ENCODE peak calls at places on chromosomes 16 and 17, in ten cellular contexts. One of them, this sample, is unnamed.

GRCh38 chr16:16109453-16110110 is 113.7 kb downstream of the ABCC6 start:
- DNase-seq in left colon: no peak
- DNase-seq in type B pancreatic cell: no peak
- DNase-seq in activated CD4-positive, CD25-positive, alpha-beta regulatory T cell: no peak
- DNase-seq in brain pericyte: no peak
- DNase-seq in AG09309: no peak
- DNase-seq in foreskin melanocyte: no peak
- DNase-seq in C1 segment of cervical spinal cord: no peak
- DNase-seq in head of caudate nucleus: no peak
- DNase-seq in activated CD8-positive, alpha-beta T cell treated with anti-CD3 and anti-CD28 coated beads, Interleukin-2, amount 10 ng/mL, durations not matched to agents 7 days and 5 days: no peak
- DNase-seq in this sample: no peak

GRCh38 chr17:83071966-83072562 is 7.3 kb upstream of the METRNL start:
- DNase-seq in activated CD4-positive, CD25-positive, alpha-beta regulatory T cell: no peak
- DNase-seq in AG09309: no peak
- DNase-seq in type B pancreatic cell: no peak
- DNase-seq in head of caudate nucleus: no peak
- DNase-seq in foreskin melanocyte: no peak
- DNase-seq in left colon: no peak
- DNase-seq in C1 segment of cervical spinal cord: no peak
- DNase-seq in brain pericyte: no peak
- DNase-seq in activated CD8-positive, alpha-beta T cell treated with anti-CD3 and anti-CD28 coated beads, Interleukin-2, amount 10 ng/mL, durations not matched to agents 7 days and 5 days: no peak
- DNase-seq in this sample: no peak

GRCh38 chr16:61295311-61295710 is 740.9 kb downstream of the CDH8 start:
- DNase-seq in brain pericyte: no peak
- DNase-seq in activated CD4-positive, CD25-positive, alpha-beta regulatory T cell: no peak
- DNase-seq in AG09309: no peak
- DNase-seq in left colon: no peak
- DNase-seq in type B pancreatic cell: no peak
- DNase-seq in activated CD8-positive, alpha-beta T cell treated with anti-CD3 and anti-CD28 coated beads, Interleukin-2, amount 10 ng/mL, durations not matched to agents 7 days and 5 days: no peak
- DNase-seq in C1 segment of cervical spinal cord: no peak
- DNase-seq in foreskin melanocyte: peak; percentile 40
- DNase-seq in head of caudate nucleus: no peak
- DNase-seq in this sample: no peak

GRCh38 chr17:50693041-50693682 is 14.6 kb downstream of the ANKRD40 start:
- DNase-seq in C1 segment of cervical spinal cord: no peak
- DNase-seq in foreskin melanocyte: no peak
- DNase-seq in activated CD8-positive, alpha-beta T cell treated with anti-CD3 and anti-CD28 coated beads, Interleukin-2, amount 10 ng/mL, durations not matched to agents 7 days and 5 days: no peak
- DNase-seq in left colon: no peak
- DNase-seq in AG09309: no peak
- DNase-seq in activated CD4-positive, CD25-positive, alpha-beta regulatory T cell: no peak
- DNase-seq in head of caudate nucleus: no peak
- DNase-seq in brain pericyte: no peak
- DNase-seq in type B pancreatic cell: no peak
- DNase-seq in this sample: no peak

GRCh38 chr17:57757735-57758134 is 12.6 kb upstream of the CCDC182 start:
- DNase-seq in left colon: no peak
- DNase-seq in brain pericyte: no peak
- DNase-seq in type B pancreatic cell: no peak
- DNase-seq in activated CD4-positive, CD25-positive, alpha-beta regulatory T cell: no peak
- DNase-seq in AG09309: no peak
- DNase-seq in foreskin melanocyte: no peak
- DNase-seq in activated CD8-positive, alpha-beta T cell treated with anti-CD3 and anti-CD28 coated beads, Interleukin-2, amount 10 ng/mL, durations not matched to agents 7 days and 5 days: no peak
- DNase-seq in head of caudate nucleus: no peak
- DNase-seq in C1 segment of cervical spinal cord: no peak
- DNase-seq in this sample: no peak

GRCh38 chr16:11572301-11572995 is 14.3 kb downstream of the LITAF start:
- DNase-seq in type B pancreatic cell: no peak
- DNase-seq in C1 segment of cervical spinal cord: no peak
- DNase-seq in left colon: no peak
- DNase-seq in brain pericyte: no peak
- DNase-seq in activated CD4-positive, CD25-positive, alpha-beta regulatory T cell: no peak
- DNase-seq in foreskin melanocyte: no peak
- DNase-seq in head of caudate nucleus: no peak
- DNase-seq in AG09309: no peak
- DNase-seq in activated CD8-positive, alpha-beta T cell treated with anti-CD3 and anti-CD28 coated beads, Interleukin-2, amount 10 ng/mL, durations not matched to agents 7 days and 5 days: peak; percentile 70
- DNase-seq in this sample: no peak

GRCh38 chr17:142102-142661 is 4.8 kb downstream of the SCGB1C2 start:
- DNase-seq in activated CD4-positive, CD25-positive, alpha-beta regulatory T cell: no peak
- DNase-seq in C1 segment of cervical spinal cord: no peak
- DNase-seq in AG09309: no peak
- DNase-seq in brain pericyte: no peak
- DNase-seq in type B pancreatic cell: peak; percentile 56
- DNase-seq in activated CD8-positive, alpha-beta T cell treated with anti-CD3 and anti-CD28 coated beads, Interleukin-2, amount 10 ng/mL, durations not matched to agents 7 days and 5 days: peak; percentile 30
- DNase-seq in foreskin melanocyte: no peak
- DNase-seq in left colon: peak; percentile 19
- DNase-seq in head of caudate nucleus: peak; percentile 1
- DNase-seq in this sample: peak; percentile 40

GRCh38 chr17:1001640-1002411 is 4.9 kb downstream of the TIMM22 start:
- DNase-seq in C1 segment of cervical spinal cord: no peak
- DNase-seq in activated CD4-positive, CD25-positive, alpha-beta regulatory T cell: no peak
- DNase-seq in left colon: no peak
- DNase-seq in brain pericyte: peak; percentile 77
- DNase-seq in activated CD8-positive, alpha-beta T cell treated with anti-CD3 and anti-CD28 coated beads, Interleukin-2, amount 10 ng/mL, durations not matched to agents 7 days and 5 days: no peak
- DNase-seq in foreskin melanocyte: no peak
- DNase-seq in AG09309: no peak
- DNase-seq in type B pancreatic cell: no peak
- DNase-seq in head of caudate nucleus: no peak
- DNase-seq in this sample: no peak

GRCh38 chr16:57299009-57299718 is 14.7 kb upstream of the PLLP start:
- DNase-seq in activated CD8-positive, alpha-beta T cell treated with anti-CD3 and anti-CD28 coated beads, Interleukin-2, amount 10 ng/mL, durations not matched to agents 7 days and 5 days: no peak
- DNase-seq in left colon: no peak
- DNase-seq in AG09309: no peak
- DNase-seq in foreskin melanocyte: no peak
- DNase-seq in brain pericyte: peak; percentile 29
- DNase-seq in type B pancreatic cell: no peak
- DNase-seq in head of caudate nucleus: peak; percentile 50
- DNase-seq in activated CD4-positive, CD25-positive, alpha-beta regulatory T cell: no peak
- DNase-seq in C1 segment of cervical spinal cord: no peak
- DNase-seq in this sample: peak; percentile 69

GRCh38 chr17:29091591-29092291 is 48.8 kb downstream of the PIPOX start:
- DNase-seq in left colon: no peak
- DNase-seq in brain pericyte: no peak
- DNase-seq in head of caudate nucleus: no peak
- DNase-seq in foreskin melanocyte: no peak
- DNase-seq in activated CD4-positive, CD25-positive, alpha-beta regulatory T cell: no peak
- DNase-seq in C1 segment of cervical spinal cord: no peak
- DNase-seq in AG09309: no peak
- DNase-seq in type B pancreatic cell: no peak
- DNase-seq in activated CD8-positive, alpha-beta T cell treated with anti-CD3 and anti-CD28 coated beads, Interleukin-2, amount 10 ng/mL, durations not matched to agents 7 days and 5 days: no peak
- DNase-seq in this sample: peak; percentile 65

GRCh38 chr17:50934672-50935200 is 68.6 kb upstream of the TOB1 start:
- DNase-seq in foreskin melanocyte: no peak
- DNase-seq in AG09309: no peak
- DNase-seq in type B pancreatic cell: no peak
- DNase-seq in activated CD4-positive, CD25-positive, alpha-beta regulatory T cell: no peak
- DNase-seq in activated CD8-positive, alpha-beta T cell treated with anti-CD3 and anti-CD28 coated beads, Interleukin-2, amount 10 ng/mL, durations not matched to agents 7 days and 5 days: no peak
- DNase-seq in brain pericyte: no peak
- DNase-seq in left colon: no peak
- DNase-seq in C1 segment of cervical spinal cord: no peak
- DNase-seq in head of caudate nucleus: no peak
- DNase-seq in this sample: no peak

GRCh38 chr16:77675464-77676324 is 46.6 kb upstream of the NUDT7 start:
- DNase-seq in activated CD8-positive, alpha-beta T cell treated with anti-CD3 and anti-CD28 coated beads, Interleukin-2, amount 10 ng/mL, durations not matched to agents 7 days and 5 days: peak; percentile 72
- DNase-seq in left colon: peak; percentile 26
- DNase-seq in C1 segment of cervical spinal cord: peak; percentile 1
- DNase-seq in AG09309: peak; percentile 45
- DNase-seq in activated CD4-positive, CD25-positive, alpha-beta regulatory T cell: peak; percentile 17
- DNase-seq in brain pericyte: peak; percentile 6
- DNase-seq in head of caudate nucleus: peak; percentile 79
- DNase-seq in type B pancreatic cell: peak; percentile 74
- DNase-seq in foreskin melanocyte: peak; percentile 51
- DNase-seq in this sample: peak; percentile 70

GRCh38 chr17:80790021-80790765 is 201.4 kb upstream of the CHMP6 start:
- DNase-seq in left colon: no peak
- DNase-seq in foreskin melanocyte: no peak
- DNase-seq in type B pancreatic cell: no peak
- DNase-seq in activated CD8-positive, alpha-beta T cell treated with anti-CD3 and anti-CD28 coated beads, Interleukin-2, amount 10 ng/mL, durations not matched to agents 7 days and 5 days: peak; percentile 65
- DNase-seq in brain pericyte: no peak
- DNase-seq in activated CD4-positive, CD25-positive, alpha-beta regulatory T cell: no peak
- DNase-seq in AG09309: no peak
- DNase-seq in C1 segment of cervical spinal cord: no peak
- DNase-seq in head of caudate nucleus: no peak
- DNase-seq in this sample: no peak

GRCh38 chr17:78971764-78972506 is 7.8 kb downstream of the LGALS3BP start:
- DNase-seq in head of caudate nucleus: no peak
- DNase-seq in C1 segment of cervical spinal cord: no peak
- DNase-seq in left colon: no peak
- DNase-seq in activated CD4-positive, CD25-positive, alpha-beta regulatory T cell: no peak
- DNase-seq in AG09309: no peak
- DNase-seq in foreskin melanocyte: no peak
- DNase-seq in activated CD8-positive, alpha-beta T cell treated with anti-CD3 and anti-CD28 coated beads, Interleukin-2, amount 10 ng/mL, durations not matched to agents 7 days and 5 days: no peak
- DNase-seq in type B pancreatic cell: no peak
- DNase-seq in brain pericyte: no peak
- DNase-seq in this sample: no peak

GRCh38 chr16:69131749-69132423 is 502 bp downstream of the CHTF8 start:
- DNase-seq in AG09309: peak; percentile 21
- DNase-seq in activated CD8-positive, alpha-beta T cell treated with anti-CD3 and anti-CD28 coated beads, Interleukin-2, amount 10 ng/mL, durations not matched to agents 7 days and 5 days: peak; percentile 82
- DNase-seq in type B pancreatic cell: peak; percentile 89
- DNase-seq in activated CD4-positive, CD25-positive, alpha-beta regulatory T cell: peak; percentile 69
- DNase-seq in foreskin melanocyte: peak; percentile 58
- DNase-seq in left colon: peak; percentile 88
- DNase-seq in head of caudate nucleus: peak; percentile 48
- DNase-seq in brain pericyte: no peak
- DNase-seq in C1 segment of cervical spinal cord: no peak
- DNase-seq in this sample: peak; percentile 88

GRCh38 chr17:43215341-43215740 is 3.7 kb downstream of the TMEM106A start:
- DNase-seq in head of caudate nucleus: no peak
- DNase-seq in brain pericyte: no peak
- DNase-seq in AG09309: no peak
- DNase-seq in activated CD4-positive, CD25-positive, alpha-beta regulatory T cell: no peak
- DNase-seq in foreskin melanocyte: no peak
- DNase-seq in activated CD8-positive, alpha-beta T cell treated with anti-CD3 and anti-CD28 coated beads, Interleukin-2, amount 10 ng/mL, durations not matched to agents 7 days and 5 days: no peak
- DNase-seq in left colon: no peak
- DNase-seq in C1 segment of cervical spinal cord: no peak
- DNase-seq in type B pancreatic cell: no peak
- DNase-seq in this sample: no peak

GRCh38 chr16:88831838-88832237 is 20.1 kb upstream of the APRT start:
- DNase-seq in left colon: no peak
- DNase-seq in brain pericyte: no peak
- DNase-seq in foreskin melanocyte: no peak
- DNase-seq in head of caudate nucleus: no peak
- DNase-seq in activated CD8-positive, alpha-beta T cell treated with anti-CD3 and anti-CD28 coated beads, Interleukin-2, amount 10 ng/mL, durations not matched to agents 7 days and 5 days: no peak
- DNase-seq in C1 segment of cervical spinal cord: no peak
- DNase-seq in AG09309: no peak
- DNase-seq in type B pancreatic cell: no peak
- DNase-seq in activated CD4-positive, CD25-positive, alpha-beta regulatory T cell: no peak
- DNase-seq in this sample: no peak

GRCh38 chr17:50365649-50366393 is 7.2 kb downstream of the MRPL27 start:
- DNase-seq in head of caudate nucleus: no peak
- DNase-seq in left colon: peak; percentile 18
- DNase-seq in foreskin melanocyte: no peak
- DNase-seq in activated CD8-positive, alpha-beta T cell treated with anti-CD3 and anti-CD28 coated beads, Interleukin-2, amount 10 ng/mL, durations not matched to agents 7 days and 5 days: no peak
- DNase-seq in brain pericyte: no peak
- DNase-seq in type B pancreatic cell: no peak
- DNase-seq in AG09309: no peak
- DNase-seq in activated CD4-positive, CD25-positive, alpha-beta regulatory T cell: no peak
- DNase-seq in C1 segment of cervical spinal cord: no peak
- DNase-seq in this sample: no peak

GRCh38 chr16:69413045-69413664 is 11.3 kb upstream of the CYB5B start:
- DNase-seq in type B pancreatic cell: peak; percentile 47
- DNase-seq in C1 segment of cervical spinal cord: no peak
- DNase-seq in activated CD8-positive, alpha-beta T cell treated with anti-CD3 and anti-CD28 coated beads, Interleukin-2, amount 10 ng/mL, durations not matched to agents 7 days and 5 days: no peak
- DNase-seq in left colon: no peak
- DNase-seq in activated CD4-positive, CD25-positive, alpha-beta regulatory T cell: no peak
- DNase-seq in AG09309: no peak
- DNase-seq in brain pericyte: no peak
- DNase-seq in foreskin melanocyte: no peak
- DNase-seq in head of caudate nucleus: no peak
- DNase-seq in this sample: no peak

GRCh38 chr16:59991171-59991570 is 1257.1 kb upstream of the GOT2 start:
- DNase-seq in activated CD4-positive, CD25-positive, alpha-beta regulatory T cell: no peak
- DNase-seq in type B pancreatic cell: no peak
- DNase-seq in foreskin melanocyte: no peak
- DNase-seq in brain pericyte: no peak
- DNase-seq in activated CD8-positive, alpha-beta T cell treated with anti-CD3 and anti-CD28 coated beads, Interleukin-2, amount 10 ng/mL, durations not matched to agents 7 days and 5 days: no peak
- DNase-seq in left colon: no peak
- DNase-seq in head of caudate nucleus: no peak
- DNase-seq in C1 segment of cervical spinal cord: no peak
- DNase-seq in AG09309: no peak
- DNase-seq in this sample: no peak

GRCh38 chr17:40314557-40314953 is 5.6 kb downstream of the RARA start:
- DNase-seq in AG09309: no peak
- DNase-seq in left colon: peak; percentile 95
- DNase-seq in activated CD4-positive, CD25-positive, alpha-beta regulatory T cell: peak; percentile 88
- DNase-seq in type B pancreatic cell: no peak
- DNase-seq in head of caudate nucleus: peak; percentile 72
- DNase-seq in brain pericyte: no peak
- DNase-seq in activated CD8-positive, alpha-beta T cell treated with anti-CD3 and anti-CD28 coated beads, Interleukin-2, amount 10 ng/mL, durations not matched to agents 7 days and 5 days: peak; percentile 71
- DNase-seq in foreskin melanocyte: peak; percentile 76
- DNase-seq in C1 segment of cervical spinal cord: no peak
- DNase-seq in this sample: peak; percentile 94

GRCh38 chr16:82655720-82656500 is 29.1 kb downstream of the CDH13 start:
- DNase-seq in activated CD8-positive, alpha-beta T cell treated with anti-CD3 and anti-CD28 coated beads, Interleukin-2, amount 10 ng/mL, durations not matched to agents 7 days and 5 days: no peak
- DNase-seq in AG09309: no peak
- DNase-seq in type B pancreatic cell: no peak
- DNase-seq in head of caudate nucleus: no peak
- DNase-seq in foreskin melanocyte: no peak
- DNase-seq in brain pericyte: no peak
- DNase-seq in activated CD4-positive, CD25-positive, alpha-beta regulatory T cell: no peak
- DNase-seq in left colon: no peak
- DNase-seq in C1 segment of cervical spinal cord: no peak
- DNase-seq in this sample: no peak

GRCh38 chr16:4032768-4033167 is 83.5 kb downstream of the ADCY9 start:
- DNase-seq in AG09309: no peak
- DNase-seq in brain pericyte: no peak
- DNase-seq in C1 segment of cervical spinal cord: no peak
- DNase-seq in type B pancreatic cell: no peak
- DNase-seq in activated CD8-positive, alpha-beta T cell treated with anti-CD3 and anti-CD28 coated beads, Interleukin-2, amount 10 ng/mL, durations not matched to agents 7 days and 5 days: peak; percentile 36
- DNase-seq in activated CD4-positive, CD25-positive, alpha-beta regulatory T cell: no peak
- DNase-seq in left colon: peak; percentile 82
- DNase-seq in foreskin melanocyte: no peak
- DNase-seq in head of caudate nucleus: no peak
- DNase-seq in this sample: peak; percentile 78

GRCh38 chr16:66309409-66309808 is 57.1 kb upstream of the CDH5 start:
- DNase-seq in head of caudate nucleus: no peak
- DNase-seq in C1 segment of cervical spinal cord: no peak
- DNase-seq in foreskin melanocyte: no peak
- DNase-seq in activated CD8-positive, alpha-beta T cell treated with anti-CD3 and anti-CD28 coated beads, Interleukin-2, amount 10 ng/mL, durations not matched to agents 7 days and 5 days: no peak
- DNase-seq in left colon: no peak
- DNase-seq in AG09309: no peak
- DNase-seq in type B pancreatic cell: no peak
- DNase-seq in activated CD4-positive, CD25-positive, alpha-beta regulatory T cell: no peak
- DNase-seq in brain pericyte: no peak
- DNase-seq in this sample: no peak

GRCh38 chr17:63126607-63127006 is 160.6 kb downstream of the TANC2 start:
- DNase-seq in type B pancreatic cell: no peak
- DNase-seq in AG09309: no peak
- DNase-seq in left colon: no peak
- DNase-seq in brain pericyte: no peak
- DNase-seq in C1 segment of cervical spinal cord: no peak
- DNase-seq in activated CD4-positive, CD25-positive, alpha-beta regulatory T cell: no peak
- DNase-seq in activated CD8-positive, alpha-beta T cell treated with anti-CD3 and anti-CD28 coated beads, Interleukin-2, amount 10 ng/mL, durations not matched to agents 7 days and 5 days: no peak
- DNase-seq in foreskin melanocyte: no peak
- DNase-seq in head of caudate nucleus: no peak
- DNase-seq in this sample: no peak

GRCh38 chr16:4840984-4841383 is 6.1 kb downstream of the GLYR1 start:
- DNase-seq in C1 segment of cervical spinal cord: no peak
- DNase-seq in activated CD4-positive, CD25-positive, alpha-beta regulatory T cell: no peak
- DNase-seq in foreskin melanocyte: no peak
- DNase-seq in brain pericyte: no peak
- DNase-seq in activated CD8-positive, alpha-beta T cell treated with anti-CD3 and anti-CD28 coated beads, Interleukin-2, amount 10 ng/mL, durations not matched to agents 7 days and 5 days: no peak
- DNase-seq in AG09309: no peak
- DNase-seq in head of caudate nucleus: no peak
- DNase-seq in left colon: no peak
- DNase-seq in type B pancreatic cell: no peak
- DNase-seq in this sample: no peak

GRCh38 chr16:1790261-1790610 is 3.3 kb downstream of the IGFALS start:
- DNase-seq in brain pericyte: no peak
- DNase-seq in AG09309: no peak
- DNase-seq in activated CD4-positive, CD25-positive, alpha-beta regulatory T cell: no peak
- DNase-seq in foreskin melanocyte: no peak
- DNase-seq in type B pancreatic cell: no peak
- DNase-seq in C1 segment of cervical spinal cord: no peak
- DNase-seq in left colon: peak; percentile 23
- DNase-seq in head of caudate nucleus: no peak
- DNase-seq in activated CD8-positive, alpha-beta T cell treated with anti-CD3 and anti-CD28 coated beads, Interleukin-2, amount 10 ng/mL, durations not matched to agents 7 days and 5 days: no peak
- DNase-seq in this sample: no peak

GRCh38 chr17:41322264-41322902 is 6.9 kb upstream of the KRTAP17-1 start:
- DNase-seq in foreskin melanocyte: peak; percentile 44
- DNase-seq in head of caudate nucleus: peak; percentile 11
- DNase-seq in left colon: no peak
- DNase-seq in type B pancreatic cell: no peak
- DNase-seq in AG09309: peak; percentile 68
- DNase-seq in activated CD4-positive, CD25-positive, alpha-beta regulatory T cell: no peak
- DNase-seq in brain pericyte: no peak
- DNase-seq in activated CD8-positive, alpha-beta T cell treated with anti-CD3 and anti-CD28 coated beads, Interleukin-2, amount 10 ng/mL, durations not matched to agents 7 days and 5 days: no peak
- DNase-seq in C1 segment of cervical spinal cord: no peak
- DNase-seq in this sample: no peak

This sample was measured in ureter.